ENCODE peak calls at places on chromosomes 7 and 10, in five cellular contexts. D is tibial nerve, H is GM23338, I is Caco-2, O is ovary. L is an unnamed sample. For H3K27me3, H3K36me3 and H3K4me1, the result is how much of the 10 kb centered on the place peaks cover.

GRCh38 chr10:6058677-6059475 is 3.3 kb downstream of the IL2RA start:
- DNase-seq in D (no peak), H (no peak), I (no peak), O (no peak), L (no peak)

GRCh38 chr7:20444041-20444440 is 113.3 kb downstream of the ITGB8 start:
- DNase-seq in D (no peak), H (no peak), I (no peak), O (no peak), L (no peak)

GRCh38 chr10:118045154-118045841 is 1.4 kb downstream of the RAB11FIP2 start:
- DNase-seq in D (no peak), H (no peak), I (no peak), O (no peak), L (no peak)

GRCh38 chr10:98361131-98361633 is 53.8 kb downstream of the PYROXD2 start:
- DNase-seq in D (peak), H (no peak), I (no peak), O (peak), L (peak)

GRCh38 chr10:7483848-7484247 is 73.0 kb upstream of the SFMBT2 start:
- DNase-seq in D (no peak), H (no peak), I (no peak), O (no peak), L (no peak)

GRCh38 chr7:44277851-44278250 is 47.5 kb downstream of the CAMK2B start:
- DNase-seq in D (no peak), H (no peak), I (no peak), O (peak), L (peak)

GRCh38 chr10:4354382-4354812 is 471.6 kb upstream of the AKR1E2 start:
- DNase-seq in D (no peak), H (no peak), I (no peak), O (no peak), L (no peak)

GRCh38 chr10:15661574-15661973 is 58.1 kb downstream of the ITGA8 start:
- DNase-seq in D (no peak), H (no peak), I (no peak), O (no peak), L (no peak)

GRCh38 chr7:158470336-158470735 is 117.3 kb downstream of the PTPRN2 start:
- DNase-seq in D (no peak), H (peak), I (no peak), O (no peak), L (no peak)

GRCh38 chr10:79116363-79116762 is 47.6 kb downstream of the ZMIZ1 start:
- DNase-seq in D (no peak), H (no peak), I (no peak), O (no peak), L (no peak)

GRCh38 chr10:1573334-1573969 is 163.9 kb downstream of the ADARB2 start:
- DNase-seq in D (no peak), H (no peak), I (no peak), O (no peak), L (no peak)
- H3K27me3 ChIP-seq in D (under half), H (under half), I (under half), O (under half), L (under half)

DNA sequence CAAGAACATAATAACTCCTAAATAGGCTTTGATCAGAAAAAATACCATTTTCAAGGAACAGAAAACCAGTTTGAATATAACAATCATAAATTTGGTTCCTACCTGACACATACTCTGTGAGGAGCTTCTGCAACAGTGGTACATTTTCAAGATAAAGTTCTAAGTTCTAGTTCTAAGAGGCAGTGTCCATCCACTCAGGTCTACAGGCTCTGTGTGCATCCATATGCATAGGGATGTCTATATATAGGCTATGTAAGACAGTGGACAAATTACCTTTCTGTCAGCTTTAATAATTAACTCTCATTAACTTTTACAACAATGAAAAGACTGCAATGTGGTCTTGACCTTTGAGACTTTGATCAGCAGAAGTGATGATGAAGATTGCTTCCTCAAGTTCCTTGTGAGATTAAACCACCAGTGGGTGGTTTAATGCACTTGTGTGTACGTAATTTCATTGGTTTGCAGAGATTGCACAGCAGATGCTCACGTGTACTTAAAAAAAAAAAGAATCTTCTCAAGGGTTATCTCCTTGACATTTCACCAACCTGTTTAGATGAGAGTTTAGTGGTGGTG is at the start of gene SLC26A3:
- DNase-seq in D (no peak), H (no peak), I (no peak), O (no peak), L (no peak)
- H3K36me3 ChIP-seq in D (under half), H (under half), I (under half), O (under half), L (under half)

DNA sequence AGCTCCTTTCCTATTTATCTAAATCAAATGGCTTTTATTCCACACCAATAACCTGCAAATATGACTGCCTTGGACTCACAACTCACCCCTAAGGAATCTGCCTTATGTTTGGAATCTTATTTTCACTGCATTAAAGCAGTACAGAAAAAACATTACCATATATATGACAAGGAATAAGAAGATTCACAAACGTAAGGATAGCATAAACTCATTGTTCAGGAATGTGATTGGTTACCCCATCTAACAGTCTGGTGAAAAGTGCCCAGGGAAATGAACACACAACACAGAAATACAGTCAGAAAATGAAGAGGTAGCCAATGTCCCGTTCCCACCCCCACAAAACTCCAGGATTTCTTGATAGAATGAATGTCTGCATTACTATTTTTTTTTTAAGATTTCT is 2.0 kb downstream of the PPP3CB start:
- DNase-seq in D (no peak), H (no peak), I (no peak), O (no peak), L (no peak)
- H3K4me1 ChIP-seq in D (under half), H (under half), I (under half), O (under half), L (under half)

GRCh38 chr7:88075216-88075615 is 141.2 kb downstream of the ADAM22 start:
- DNase-seq in D (no peak), H (no peak), I (no peak), O (no peak), L (no peak)

GRCh38 chr7:88069093-88069492 is 135.0 kb downstream of the ADAM22 start:
- DNase-seq in D (no peak), H (no peak), I (no peak), O (no peak), L (no peak)

GRCh38 chr7:88073625-88074024 is 139.6 kb downstream of the ADAM22 start:
- DNase-seq in D (no peak), H (no peak), I (no peak), O (no peak), L (no peak)

GRCh38 chr7:88072715-88073055 is 138.6 kb downstream of the ADAM22 start:
- DNase-seq in D (no peak), H (no peak), I (no peak), O (no peak), L (no peak)

GRCh38 chr7:88072036-88072714 is 138.1 kb downstream of the ADAM22 start:
- DNase-seq in D (no peak), H (peak), I (no peak), O (no peak), L (no peak)
- H3K27me3 ChIP-seq in D (under half), H (under half), I (under half), O (under half), L (under half)

DNA sequence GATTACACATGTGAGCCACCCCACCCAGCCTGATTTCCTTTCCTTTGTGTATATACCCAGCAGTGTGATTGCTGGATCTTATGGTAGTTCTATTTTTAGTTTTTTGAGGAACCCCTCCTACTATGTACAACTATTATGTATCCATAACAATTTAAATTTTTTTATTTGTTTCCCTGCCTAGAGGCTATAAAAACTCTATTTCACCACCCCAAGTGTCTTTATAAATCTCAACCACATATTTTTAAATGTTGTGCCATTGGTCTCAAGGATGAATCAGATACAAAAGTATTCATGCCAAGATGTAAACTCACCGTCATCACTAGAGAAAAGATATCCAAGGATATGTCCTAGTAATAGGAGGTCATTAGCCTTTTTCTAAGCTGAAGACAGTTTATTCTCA is 29.2 kb downstream of the COL1A2 start:
- DNase-seq in D (no peak), H (no peak), I (no peak), O (no peak), L (no peak)
- H3K36me3 ChIP-seq in D (under half), H (half or more), I (under half), O (under half), L (under half)

GRCh38 chr7:107998150-107998549 is 4.8 kb downstream of the LAMB1 start:
- DNase-seq in D (no peak), H (no peak), I (no peak), O (no peak), L (no peak)

GRCh38 chr7:107993879-107994278 is 9.1 kb downstream of the LAMB1 start:
- DNase-seq in D (no peak), H (no peak), I (no peak), O (no peak), L (peak)

GRCh38 chr7:107995184-107996071 is 7.5 kb downstream of the LAMB1 start:
- DNase-seq in D (no peak), H (peak), I (peak), O (no peak), L (peak)

GRCh38 chr7:107996072-107996824 is 6.7 kb downstream of the LAMB1 start:
- DNase-seq in D (no peak), H (no peak), I (no peak), O (no peak), L (no peak)

GRCh38 chr7:107994366-107994765 is 8.6 kb downstream of the LAMB1 start:
- DNase-seq in D (no peak), H (no peak), I (no peak), O (no peak), L (no peak)
- H3K4me1 ChIP-seq in D (half or more), H (under half), I (half or more), O (under half), L (under half)